ENCODE peak calls at places on chromosomes 3 and 15, in nine cellular contexts. One of them, this sample, is unnamed.

GRCh38 chr15:52340093-52340492 is 44.5 kb upstream of the MYO5C start:
- DNase-seq in BE2C: no peak
- DNase-seq in NCI-H2107: no peak
- DNase-seq in NT2/D1: no peak
- DNase-seq in stimulated activated CD8-positive, alpha-beta memory T cell treated with anti-CD3 and anti-CD28 coated beads, Interleukin-4, amount 100 ng/mL, for 1 hour: no peak
- DNase-seq in AG04450: no peak
- DNase-seq in nucleus accumbens: no peak
- DNase-seq in ovary: no peak
- DNase-seq in activated CD4-positive, alpha-beta T cell treated with anti-CD3 and anti-CD28 coated beads for 24 hours: no peak
- DNase-seq in this sample: no peak

GRCh38 chr3:116067275-116067674 is 378.0 kb downstream of the LSAMP start:
- DNase-seq in BE2C: no peak
- DNase-seq in NCI-H2107: no peak
- DNase-seq in NT2/D1: no peak
- DNase-seq in stimulated activated CD8-positive, alpha-beta memory T cell treated with anti-CD3 and anti-CD28 coated beads, Interleukin-4, amount 100 ng/mL, for 1 hour: no peak
- DNase-seq in AG04450: no peak
- DNase-seq in nucleus accumbens: no peak
- DNase-seq in ovary: no peak
- DNase-seq in activated CD4-positive, alpha-beta T cell treated with anti-CD3 and anti-CD28 coated beads for 24 hours: no peak
- DNase-seq in this sample: no peak

GRCh38 chr3:52532517-52532837 is 1.2 kb downstream of the NT5DC2 start:
- DNase-seq in BE2C: peak
- DNase-seq in NCI-H2107: no peak
- DNase-seq in NT2/D1: no peak
- DNase-seq in stimulated activated CD8-positive, alpha-beta memory T cell treated with anti-CD3 and anti-CD28 coated beads, Interleukin-4, amount 100 ng/mL, for 1 hour: no peak
- DNase-seq in AG04450: no peak
- DNase-seq in nucleus accumbens: no peak
- DNase-seq in ovary: peak
- DNase-seq in activated CD4-positive, alpha-beta T cell treated with anti-CD3 and anti-CD28 coated beads for 24 hours: no peak
- DNase-seq in this sample: no peak

GRCh38 chr3:188633206-188633605 is 479.2 kb downstream of the LPP start:
- DNase-seq in BE2C: no peak
- DNase-seq in NCI-H2107: no peak
- DNase-seq in NT2/D1: no peak
- DNase-seq in stimulated activated CD8-positive, alpha-beta memory T cell treated with anti-CD3 and anti-CD28 coated beads, Interleukin-4, amount 100 ng/mL, for 1 hour: no peak
- DNase-seq in AG04450: no peak
- DNase-seq in nucleus accumbens: no peak
- DNase-seq in ovary: no peak
- DNase-seq in activated CD4-positive, alpha-beta T cell treated with anti-CD3 and anti-CD28 coated beads for 24 hours: no peak
- DNase-seq in this sample: no peak

GRCh38 chr3:9231488-9231887 is 18.0 kb downstream of the SRGAP3 start:
- DNase-seq in BE2C: no peak
- DNase-seq in NCI-H2107: no peak
- DNase-seq in NT2/D1: no peak
- DNase-seq in stimulated activated CD8-positive, alpha-beta memory T cell treated with anti-CD3 and anti-CD28 coated beads, Interleukin-4, amount 100 ng/mL, for 1 hour: no peak
- DNase-seq in AG04450: no peak
- DNase-seq in nucleus accumbens: no peak
- DNase-seq in ovary: no peak
- DNase-seq in activated CD4-positive, alpha-beta T cell treated with anti-CD3 and anti-CD28 coated beads for 24 hours: no peak
- DNase-seq in this sample: no peak

GRCh38 chr15:52164631-52165265 is 26.4 kb downstream of the GNB5 start:
- DNase-seq in BE2C: no peak
- DNase-seq in NCI-H2107: no peak
- DNase-seq in NT2/D1: no peak
- DNase-seq in stimulated activated CD8-positive, alpha-beta memory T cell treated with anti-CD3 and anti-CD28 coated beads, Interleukin-4, amount 100 ng/mL, for 1 hour: no peak
- DNase-seq in AG04450: no peak
- DNase-seq in nucleus accumbens: no peak
- DNase-seq in ovary: no peak
- DNase-seq in activated CD4-positive, alpha-beta T cell treated with anti-CD3 and anti-CD28 coated beads for 24 hours: no peak
- DNase-seq in this sample: no peak

GRCh38 chr15:93900476-93901400 is 330.6 kb upstream of the MCTP2 start:
- DNase-seq in BE2C: no peak
- DNase-seq in NCI-H2107: no peak
- DNase-seq in NT2/D1: no peak
- DNase-seq in stimulated activated CD8-positive, alpha-beta memory T cell treated with anti-CD3 and anti-CD28 coated beads, Interleukin-4, amount 100 ng/mL, for 1 hour: no peak
- DNase-seq in AG04450: no peak
- DNase-seq in nucleus accumbens: no peak
- DNase-seq in ovary: no peak
- DNase-seq in activated CD4-positive, alpha-beta T cell treated with anti-CD3 and anti-CD28 coated beads for 24 hours: no peak
- DNase-seq in this sample: no peak

GRCh38 chr3:45480871-45481270 is 92.5 kb downstream of the LARS2 start:
- DNase-seq in BE2C: no peak
- DNase-seq in NCI-H2107: no peak
- DNase-seq in NT2/D1: no peak
- DNase-seq in stimulated activated CD8-positive, alpha-beta memory T cell treated with anti-CD3 and anti-CD28 coated beads, Interleukin-4, amount 100 ng/mL, for 1 hour: no peak
- DNase-seq in AG04450: no peak
- DNase-seq in nucleus accumbens: no peak
- DNase-seq in ovary: no peak
- DNase-seq in activated CD4-positive, alpha-beta T cell treated with anti-CD3 and anti-CD28 coated beads for 24 hours: no peak
- DNase-seq in this sample: no peak

GRCh38 chr3:138331143-138331894 is 1.7 kb upstream of the NME9 start:
- DNase-seq in BE2C: no peak
- DNase-seq in NCI-H2107: no peak
- DNase-seq in NT2/D1: no peak
- DNase-seq in stimulated activated CD8-positive, alpha-beta memory T cell treated with anti-CD3 and anti-CD28 coated beads, Interleukin-4, amount 100 ng/mL, for 1 hour: no peak
- DNase-seq in AG04450: no peak
- DNase-seq in nucleus accumbens: no peak
- DNase-seq in ovary: no peak
- DNase-seq in activated CD4-positive, alpha-beta T cell treated with anti-CD3 and anti-CD28 coated beads for 24 hours: no peak
- DNase-seq in this sample: no peak

GRCh38 chr15:94383706-94384105 is 152.3 kb downstream of the MCTP2 start:
- DNase-seq in BE2C: no peak
- DNase-seq in NCI-H2107: no peak
- DNase-seq in NT2/D1: no peak
- DNase-seq in stimulated activated CD8-positive, alpha-beta memory T cell treated with anti-CD3 and anti-CD28 coated beads, Interleukin-4, amount 100 ng/mL, for 1 hour: no peak
- DNase-seq in AG04450: no peak
- DNase-seq in nucleus accumbens: no peak
- DNase-seq in ovary: no peak
- DNase-seq in activated CD4-positive, alpha-beta T cell treated with anti-CD3 and anti-CD28 coated beads for 24 hours: no peak
- DNase-seq in this sample: no peak

GRCh38 chr3:13547591-13548371 is 1.1 kb upstream of the FBLN2 start:
- DNase-seq in BE2C: no peak
- DNase-seq in NCI-H2107: no peak
- DNase-seq in NT2/D1: no peak
- DNase-seq in stimulated activated CD8-positive, alpha-beta memory T cell treated with anti-CD3 and anti-CD28 coated beads, Interleukin-4, amount 100 ng/mL, for 1 hour: no peak
- DNase-seq in AG04450: no peak
- DNase-seq in nucleus accumbens: no peak
- DNase-seq in ovary: no peak
- DNase-seq in activated CD4-positive, alpha-beta T cell treated with anti-CD3 and anti-CD28 coated beads for 24 hours: no peak
- DNase-seq in this sample: no peak

GRCh38 chr3:20054549-20054987 is 14.3 kb downstream of the KAT2B start:
- DNase-seq in BE2C: peak
- DNase-seq in NCI-H2107: no peak
- DNase-seq in NT2/D1: no peak
- DNase-seq in stimulated activated CD8-positive, alpha-beta memory T cell treated with anti-CD3 and anti-CD28 coated beads, Interleukin-4, amount 100 ng/mL, for 1 hour: no peak
- DNase-seq in AG04450: no peak
- DNase-seq in nucleus accumbens: no peak
- DNase-seq in ovary: no peak
- DNase-seq in activated CD4-positive, alpha-beta T cell treated with anti-CD3 and anti-CD28 coated beads for 24 hours: peak
- DNase-seq in this sample: no peak

GRCh38 chr3:88509582-88509981 is 359.8 kb downstream of the C3orf38 start:
- DNase-seq in BE2C: no peak
- DNase-seq in NCI-H2107: no peak
- DNase-seq in NT2/D1: no peak
- DNase-seq in stimulated activated CD8-positive, alpha-beta memory T cell treated with anti-CD3 and anti-CD28 coated beads, Interleukin-4, amount 100 ng/mL, for 1 hour: no peak
- DNase-seq in AG04450: no peak
- DNase-seq in nucleus accumbens: no peak
- DNase-seq in ovary: no peak
- DNase-seq in activated CD4-positive, alpha-beta T cell treated with anti-CD3 and anti-CD28 coated beads for 24 hours: no peak
- DNase-seq in this sample: no peak

GRCh38 chr3:185552358-185552877 is at the start of gene LIPH:
- DNase-seq in BE2C: no peak
- DNase-seq in NCI-H2107: no peak
- DNase-seq in NT2/D1: no peak
- DNase-seq in stimulated activated CD8-positive, alpha-beta memory T cell treated with anti-CD3 and anti-CD28 coated beads, Interleukin-4, amount 100 ng/mL, for 1 hour: no peak
- DNase-seq in AG04450: no peak
- DNase-seq in nucleus accumbens: no peak
- DNase-seq in ovary: no peak
- DNase-seq in activated CD4-positive, alpha-beta T cell treated with anti-CD3 and anti-CD28 coated beads for 24 hours: no peak
- DNase-seq in this sample: no peak

GRCh38 chr15:41627204-41627603 is 33.0 kb upstream of the MGA start:
- DNase-seq in BE2C: no peak
- DNase-seq in NCI-H2107: no peak
- DNase-seq in NT2/D1: no peak
- DNase-seq in stimulated activated CD8-positive, alpha-beta memory T cell treated with anti-CD3 and anti-CD28 coated beads, Interleukin-4, amount 100 ng/mL, for 1 hour: no peak
- DNase-seq in AG04450: no peak
- DNase-seq in nucleus accumbens: no peak
- DNase-seq in ovary: no peak
- DNase-seq in activated CD4-positive, alpha-beta T cell treated with anti-CD3 and anti-CD28 coated beads for 24 hours: no peak
- DNase-seq in this sample: no peak

GRCh38 chr3:140395134-140396075 is 282.5 kb upstream of the TRIM42 start:
- DNase-seq in BE2C: no peak
- DNase-seq in NCI-H2107: no peak
- DNase-seq in NT2/D1: no peak
- DNase-seq in stimulated activated CD8-positive, alpha-beta memory T cell treated with anti-CD3 and anti-CD28 coated beads, Interleukin-4, amount 100 ng/mL, for 1 hour: no peak
- DNase-seq in AG04450: no peak
- DNase-seq in nucleus accumbens: no peak
- DNase-seq in ovary: no peak
- DNase-seq in activated CD4-positive, alpha-beta T cell treated with anti-CD3 and anti-CD28 coated beads for 24 hours: no peak
- DNase-seq in this sample: no peak

GRCh38 chr3:72060447-72061034 is 275.6 kb upstream of the PROK2 start:
- DNase-seq in BE2C: no peak
- DNase-seq in NCI-H2107: no peak
- DNase-seq in NT2/D1: no peak
- DNase-seq in stimulated activated CD8-positive, alpha-beta memory T cell treated with anti-CD3 and anti-CD28 coated beads, Interleukin-4, amount 100 ng/mL, for 1 hour: no peak
- DNase-seq in AG04450: no peak
- DNase-seq in nucleus accumbens: no peak
- DNase-seq in ovary: no peak
- DNase-seq in activated CD4-positive, alpha-beta T cell treated with anti-CD3 and anti-CD28 coated beads for 24 hours: peak
- DNase-seq in this sample: no peak

GRCh38 chr3:112365636-112366035 is 32.7 kb downstream of the CD200 start:
- DNase-seq in BE2C: no peak
- DNase-seq in NCI-H2107: no peak
- DNase-seq in NT2/D1: no peak
- DNase-seq in stimulated activated CD8-positive, alpha-beta memory T cell treated with anti-CD3 and anti-CD28 coated beads, Interleukin-4, amount 100 ng/mL, for 1 hour: no peak
- DNase-seq in AG04450: no peak
- DNase-seq in nucleus accumbens: no peak
- DNase-seq in ovary: no peak
- DNase-seq in activated CD4-positive, alpha-beta T cell treated with anti-CD3 and anti-CD28 coated beads for 24 hours: no peak
- DNase-seq in this sample: no peak

GRCh38 chr3:51798561-51798960 is 19.5 kb upstream of the IQCF6 start:
- DNase-seq in BE2C: no peak
- DNase-seq in NCI-H2107: no peak
- DNase-seq in NT2/D1: no peak
- DNase-seq in stimulated activated CD8-positive, alpha-beta memory T cell treated with anti-CD3 and anti-CD28 coated beads, Interleukin-4, amount 100 ng/mL, for 1 hour: no peak
- DNase-seq in AG04450: no peak
- DNase-seq in nucleus accumbens: peak
- DNase-seq in ovary: no peak
- DNase-seq in activated CD4-positive, alpha-beta T cell treated with anti-CD3 and anti-CD28 coated beads for 24 hours: no peak
- DNase-seq in this sample: no peak

GRCh38 chr3:126245811-126246727 is 65.7 kb upstream of the ALDH1L1 start:
- DNase-seq in BE2C: peak
- DNase-seq in NCI-H2107: no peak
- DNase-seq in NT2/D1: no peak
- DNase-seq in stimulated activated CD8-positive, alpha-beta memory T cell treated with anti-CD3 and anti-CD28 coated beads, Interleukin-4, amount 100 ng/mL, for 1 hour: no peak
- DNase-seq in AG04450: peak
- DNase-seq in nucleus accumbens: peak
- DNase-seq in ovary: peak
- DNase-seq in activated CD4-positive, alpha-beta T cell treated with anti-CD3 and anti-CD28 coated beads for 24 hours: no peak
- DNase-seq in this sample: no peak

GRCh38 chr15:77546050-77546501 is 86.6 kb downstream of the LINGO1 start:
- DNase-seq in BE2C: peak
- DNase-seq in NCI-H2107: no peak
- DNase-seq in NT2/D1: no peak
- DNase-seq in stimulated activated CD8-positive, alpha-beta memory T cell treated with anti-CD3 and anti-CD28 coated beads, Interleukin-4, amount 100 ng/mL, for 1 hour: no peak
- DNase-seq in AG04450: peak
- DNase-seq in nucleus accumbens: no peak
- DNase-seq in ovary: no peak
- DNase-seq in activated CD4-positive, alpha-beta T cell treated with anti-CD3 and anti-CD28 coated beads for 24 hours: no peak
- DNase-seq in this sample: no peak

GRCh38 chr3:7469866-7470265 is 609.0 kb downstream of the GRM7 start:
- DNase-seq in BE2C: no peak
- DNase-seq in NCI-H2107: no peak
- DNase-seq in NT2/D1: no peak
- DNase-seq in stimulated activated CD8-positive, alpha-beta memory T cell treated with anti-CD3 and anti-CD28 coated beads, Interleukin-4, amount 100 ng/mL, for 1 hour: no peak
- DNase-seq in AG04450: no peak
- DNase-seq in nucleus accumbens: no peak
- DNase-seq in ovary: no peak
- DNase-seq in activated CD4-positive, alpha-beta T cell treated with anti-CD3 and anti-CD28 coated beads for 24 hours: no peak
- DNase-seq in this sample: no peak